ENCODE peak calls at places on chromosomes 4 and X, in four cellular contexts. E is uterus, N is dorsolateral prefrontal cortex, I is aorta. J is an unnamed sample.

GRCh38 chr4:20890752-20891151 is 190.5 kb downstream of the PACRGL start:
- DNase-seq in E (no peak), N (no peak), I (no peak), J (no peak)

GRCh38 chrX:130645955-130646583 is 244.3 kb downstream of the RBMX2 start:
- DNase-seq in E (no peak), N (no peak), I (no peak), J (no peak)

GRCh38 chrX:130999360-130999759 is 58.8 kb upstream of the ARHGAP36 start:
- DNase-seq in E (no peak), N (no peak), I (no peak), J (no peak)

GRCh38 chr4:86775061-86775460 is 74.1 kb downstream of the SLC10A6 start:
- DNase-seq in E (no peak), N (no peak), I (no peak), J (no peak)

GRCh38 chr4:133865606-133866327 is 335.8 kb downstream of the PABPC4L start:
- DNase-seq in E (no peak), N (no peak), I (no peak), J (no peak)

GRCh38 chrX:150212672-150213480 is 150.2 kb upstream of the MAMLD1 start:
- DNase-seq in E (no peak), N (no peak), I (no peak), J (no peak)

GRCh38 chr4:169159614-169160013 is 111.1 kb downstream of the SH3RF1 start:
- DNase-seq in E (no peak), N (no peak), I (no peak), J (no peak)

GRCh38 chrX:41822917-41823316 is 98.9 kb downstream of the GPR82 start:
- DNase-seq in E (no peak), N (no peak), I (no peak), J (no peak)

GRCh38 chr4:93394488-93395185 is 433.9 kb upstream of the ATOH1 start:
- DNase-seq in E (no peak), N (no peak), I (no peak), J (no peak)

GRCh38 chr4:103008875-103009729 is 10.4 kb downstream of the SLC9B1 start:
- DNase-seq in E (no peak), N (no peak), I (no peak), J (peak)

GRCh38 chrX:107429090-107429489 is 20.4 kb upstream of the FRMPD3 start:
- DNase-seq in E (no peak), N (no peak), I (no peak), J (no peak)

GRCh38 chr4:1052231-1052671 is 40.8 kb downstream of the FGFRL1 start:
- DNase-seq in E (no peak), N (no peak), I (no peak), J (no peak)

GRCh38 chr4:16663722-16664121 is 234.7 kb downstream of the LDB2 start:
- DNase-seq in E (no peak), N (no peak), I (no peak), J (no peak)

GRCh38 chrX:130878350-130879341 is 24.4 kb downstream of the ENOX2 start:
- DNase-seq in E (no peak), N (no peak), I (no peak), J (no peak)

GRCh38 chr4:184280591-184281071 is 63.0 kb upstream of the ENPP6 start:
- DNase-seq in E (no peak), N (no peak), I (no peak), J (peak)

GRCh38 chrX:19628006-19628575 is 112.8 kb upstream of the MAP3K15 start:
- DNase-seq in E (no peak), N (no peak), I (no peak), J (no peak)

GRCh38 chr4:139768366-139768765 is 102.7 kb downstream of the MGST2 start:
- DNase-seq in E (no peak), N (no peak), I (no peak), J (no peak)

GRCh38 chr4:154908168-154908567 is 127.1 kb downstream of the RBM46 start:
- DNase-seq in E (no peak), N (no peak), I (no peak), J (no peak)

GRCh38 chrX:56385336-56385735 is 153.2 kb downstream of the KLF8 start:
- DNase-seq in E (no peak), N (no peak), I (no peak), J (peak)

GRCh38 chrX:53190363-53190960 is 34.5 kb downstream of the KDM5C start:
- DNase-seq in E (no peak), N (no peak), I (no peak), J (no peak)

GRCh38 chr4:77697860-77698599 is 92.4 kb downstream of the CXCL13 start:
- DNase-seq in E (no peak), N (peak), I (no peak), J (peak)

GRCh38 chrX:38400401-38400910 is 48.1 kb downstream of the OTC start:
- DNase-seq in E (no peak), N (no peak), I (no peak), J (no peak)

GRCh38 chr4:101014417-101014816 is 332.9 kb downstream of the PPP3CA start:
- DNase-seq in E (no peak), N (no peak), I (no peak), J (no peak)

GRCh38 chr4:72767903-72768817 is 199.1 kb upstream of the ADAMTS3 start:
- DNase-seq in E (no peak), N (no peak), I (no peak), J (no peak)

GRCh38 chr4:128521156-128521555 is 233.5 kb upstream of the PGRMC2 start:
- DNase-seq in E (no peak), N (no peak), I (no peak), J (no peak)

GRCh38 chr4:102640669-102641068 is 120.1 kb downstream of the MANBA start:
- DNase-seq in E (no peak), N (no peak), I (no peak), J (no peak)

GRCh38 chr4:99459546-99460042 is 24.5 kb upstream of the ADH7 start:
- DNase-seq in E (no peak), N (no peak), I (no peak), J (no peak)

GRCh38 chr4:75715105-75715799 is 9.1 kb upstream of the USO1 start:
- DNase-seq in E (no peak), N (no peak), I (no peak), J (no peak)

GRCh38 chr4:17276821-17277220 is 235.1 kb downstream of the QDPR start:
- DNase-seq in E (peak), N (peak), I (peak), J (no peak)

GRCh38 chr4:72893354-72894066 is 176.0 kb downstream of the COX18 start:
- DNase-seq in E (no peak), N (no peak), I (no peak), J (no peak)

GRCh38 chrX:13515181-13515930 is 54.0 kb upstream of the EGFL6 start:
- DNase-seq in E (no peak), N (no peak), I (no peak), J (no peak)

GRCh38 chr4:31045724-31046318 is 325.7 kb downstream of the PCDH7 start:
- DNase-seq in E (no peak), N (no peak), I (no peak), J (peak)

GRCh38 chr4:147933316-147933715 is 201.4 kb downstream of the ARHGAP10 start:
- DNase-seq in E (no peak), N (no peak), I (no peak), J (no peak)

GRCh38 chr4:158090323-158090722 is 82.5 kb downstream of the GASK1B start:
- DNase-seq in E (no peak), N (peak), I (no peak), J (no peak)

GRCh38 chr4:140081582-140082398 is 72.2 kb downstream of the MAML3 start:
- DNase-seq in E (no peak), N (no peak), I (no peak), J (no peak)

GRCh38 chr4:87819281-87819919 is 13.4 kb upstream of the MEPE start:
- DNase-seq in E (no peak), N (no peak), I (no peak), J (no peak)

GRCh38 chrX:115491766-115492165 is 69.2 kb upstream of the PLS3 start:
- DNase-seq in E (no peak), N (no peak), I (no peak), J (no peak)
- H3K4me3 ChIP-seq in E (no peak), N (no peak), I (no peak), J (no peak)

GRCh38 chr4:70634482-70634881 is 5.9 kb downstream of the ENAM start:
- DNase-seq in E (no peak), N (no peak), I (no peak), J (no peak)

GRCh38 chr4:70640192-70640591 is 11.6 kb downstream of the ENAM start:
- DNase-seq in E (no peak), N (no peak), I (no peak), J (no peak)

GRCh38 chr4:70632028-70632427 is 3.5 kb downstream of the ENAM start:
- DNase-seq in E (no peak), N (no peak), I (no peak), J (no peak)

DNA sequence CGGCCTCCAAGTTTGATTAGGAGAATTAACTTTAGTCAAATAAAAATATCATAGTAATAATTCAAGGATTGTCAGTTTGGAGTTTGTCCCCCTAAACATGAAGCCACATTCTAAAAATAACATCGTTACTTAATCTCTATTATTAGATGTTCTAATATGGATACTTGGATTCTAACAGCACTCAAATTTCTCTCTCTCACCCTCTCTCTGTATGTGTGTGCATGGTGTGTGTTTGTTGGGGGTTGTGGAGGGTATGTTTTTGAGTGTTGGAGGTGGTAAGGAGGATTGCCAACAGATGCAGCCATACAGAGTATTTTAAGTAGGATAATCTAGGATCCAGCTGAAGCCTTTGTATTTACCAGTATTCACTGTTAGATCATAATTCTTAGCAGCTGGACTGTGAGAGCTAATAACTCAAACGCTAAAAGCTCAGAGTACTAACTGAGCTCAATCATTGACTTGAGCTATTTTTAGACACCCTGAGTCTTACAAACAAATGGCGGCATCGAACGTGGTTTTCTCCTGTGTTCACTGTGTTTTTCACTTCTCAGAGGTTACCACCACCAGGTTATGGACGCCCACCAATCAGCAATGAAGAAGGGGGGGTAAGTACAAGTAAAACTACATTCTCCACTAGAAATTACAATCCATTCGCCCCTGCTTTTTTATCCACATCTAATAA is 8.8 kb downstream of the ENAM start:
- DNase-seq in E (no peak), N (no peak), I (no peak), J (no peak)
- H3K4me3 ChIP-seq in E (no peak), N (no peak), I (no peak), J (no peak)

DNA sequence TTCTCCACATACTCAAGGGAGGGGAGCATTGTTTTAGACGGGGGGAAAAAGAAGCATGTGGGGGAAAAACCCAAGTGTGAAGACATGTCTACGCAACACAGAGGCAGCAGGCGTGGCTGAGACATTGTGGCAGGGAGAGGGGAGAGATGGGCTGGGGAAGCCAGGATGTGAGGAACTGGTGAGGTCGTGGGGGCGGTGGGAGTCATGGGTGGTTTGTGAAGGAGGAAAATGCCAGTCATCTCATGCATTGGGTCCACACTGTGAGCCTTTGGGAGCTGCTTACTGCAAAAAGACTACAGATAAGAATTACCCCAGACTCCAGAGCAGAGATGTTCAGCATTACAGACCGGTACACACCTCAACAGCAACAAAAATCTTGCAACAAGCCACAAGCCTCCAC is 2.1 kb downstream of the JAKMIP1 start:
- DNase-seq in E (no peak), N (no peak), I (no peak), J (no peak)
- H3K4me3 ChIP-seq in E (no peak), N (peak), I (no peak), J (peak)

GRCh38 chrX:43448688-43449087 is 207.4 kb upstream of the MAOA start:
- DNase-seq in E (no peak), N (no peak), I (no peak), J (no peak)

GRCh38 chrX:43450355-43450754 is 205.7 kb upstream of the MAOA start:
- DNase-seq in E (no peak), N (no peak), I (no peak), J (no peak)

DNA sequence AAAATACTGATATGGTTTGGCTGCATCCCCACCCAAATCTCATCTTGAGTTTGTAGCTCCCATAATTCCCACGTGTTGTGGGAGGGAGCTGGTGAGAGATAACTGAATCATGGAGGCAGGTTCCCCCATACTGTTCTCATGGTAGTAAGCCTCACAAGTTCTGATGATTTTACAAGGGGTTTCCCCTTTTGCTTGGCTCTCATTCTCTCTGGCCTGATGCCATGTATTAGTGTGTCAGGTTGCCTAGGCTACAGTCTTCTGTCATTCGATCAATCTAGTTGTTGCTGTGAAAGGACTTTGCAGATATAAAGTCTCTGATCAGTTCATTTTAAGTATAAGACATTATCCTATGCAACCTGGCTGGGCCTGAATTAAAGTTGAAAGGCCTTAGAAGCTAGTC is 209.3 kb upstream of the MAOA start:
- DNase-seq in E (no peak), N (no peak), I (no peak), J (no peak)
- H3K4me3 ChIP-seq in E (no peak), N (no peak), I (no peak), J (no peak)

DNA sequence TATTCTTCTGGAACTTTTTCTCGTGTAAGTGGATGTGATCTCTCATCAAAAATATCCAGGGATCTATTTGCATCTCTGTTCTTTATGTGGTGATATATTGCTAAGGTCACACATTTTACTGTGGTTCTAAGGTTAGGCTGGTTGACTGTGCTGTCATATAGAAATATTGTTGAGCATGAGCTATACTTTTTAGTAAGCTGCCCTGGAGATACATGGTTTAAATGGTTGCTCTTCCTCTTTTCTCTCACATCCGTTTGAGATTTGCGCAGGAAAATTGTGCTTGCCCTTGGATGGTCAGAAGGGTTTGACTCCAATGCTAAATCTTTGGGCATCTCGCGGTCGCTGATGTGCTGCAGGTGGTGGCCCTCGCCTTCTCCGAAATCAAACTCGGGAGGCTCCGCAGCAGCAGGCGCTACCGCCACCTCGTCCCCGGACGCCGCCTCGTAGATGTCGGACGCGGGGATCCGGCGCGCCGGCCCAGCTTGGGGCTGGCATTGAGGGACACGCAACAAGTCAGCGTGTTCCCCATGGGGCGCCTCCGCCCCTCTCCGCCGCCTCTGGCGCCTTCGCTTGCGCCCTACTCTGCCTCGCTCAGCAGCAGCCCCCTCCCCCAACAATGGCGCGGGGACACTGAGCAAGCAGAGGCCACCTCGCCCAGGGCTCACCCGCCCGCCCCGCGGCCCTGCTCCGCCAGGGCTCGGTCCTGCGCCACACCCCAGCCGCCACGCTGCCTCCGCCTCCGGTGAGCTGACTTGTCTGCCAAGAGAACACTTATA is 154.5 kb downstream of the MSN start:
- DNase-seq in E (no peak), N (no peak), I (no peak), J (no peak)
- H3K4me3 ChIP-seq in E (peak), N (no peak), I (peak), J (no peak)

GRCh38 chrX:66632986-66633385 is 5.9 kb downstream of the EDA2R start:
- DNase-seq in E (no peak), N (no peak), I (no peak), J (no peak)

GRCh38 chrX:66635360-66635759 is 3.5 kb downstream of the EDA2R start:
- DNase-seq in E (peak), N (no peak), I (no peak), J (no peak)

GRCh38 chrX:66633541-66633940 is 5.3 kb downstream of the EDA2R start:
- DNase-seq in E (peak), N (no peak), I (no peak), J (no peak)

GRCh38 chrX:66634272-66634671 is 4.6 kb downstream of the EDA2R start:
- DNase-seq in E (no peak), N (no peak), I (no peak), J (no peak)

GRCh38 chrX:66638591-66639500 is at the start of gene EDA2R:
- DNase-seq in E (peak), N (no peak), I (peak), J (no peak)
- H3K4me3 ChIP-seq in E (peak), N (peak), I (peak), J (no peak)

GRCh38 chrX:140502491-140503229 is 2.2 kb downstream of the SOX3 start:
- DNase-seq in E (no peak), N (no peak), I (no peak), J (no peak)

GRCh38 chrX:140503230-140503585 is 1.7 kb downstream of the SOX3 start:
- DNase-seq in E (no peak), N (no peak), I (no peak), J (no peak)

GRCh38 chrX:140505421-140506337 is 810 bp upstream of the SOX3 start:
- DNase-seq in E (no peak), N (no peak), I (peak), J (no peak)

GRCh38 chrX:140503714-140504351 is 1.0 kb downstream of the SOX3 start:
- DNase-seq in E (no peak), N (no peak), I (peak), J (no peak)

GRCh38 chrX:140504371-140505324 is at the start of gene SOX3:
- DNase-seq in E (no peak), N (no peak), I (no peak), J (no peak)
- H3K4me3 ChIP-seq in E (no peak), N (peak), I (no peak), J (no peak)

GRCh38 chr4:185396724-185397402 is at the start of gene ANKRD37:
- DNase-seq in E (no peak), N (no peak), I (peak), J (no peak)

GRCh38 chr4:185392156-185392555 is 3.6 kb downstream of the LRP2BP start:
- DNase-seq in E (no peak), N (no peak), I (no peak), J (no peak)

GRCh38 chr4:185395255-185395955 is at the start of gene LRP2BP:
- DNase-seq in E (no peak), N (no peak), I (no peak), J (peak)

GRCh38 chr4:185395956-185396723 is 416 bp upstream of the LRP2BP start:
- DNase-seq in E (peak), N (peak), I (peak), J (peak)

GRCh38 chr4:185394568-185395254 is 1.0 kb downstream of the LRP2BP start:
- DNase-seq in E (no peak), N (no peak), I (no peak), J (no peak)
- H3K4me3 ChIP-seq in E (peak), N (peak), I (peak), J (peak)

GRCh38 chr4:40194602-40195161 is 2.1 kb upstream of the RHOH start:
- DNase-seq in E (no peak), N (no peak), I (no peak), J (peak)

GRCh38 chr4:40195182-40196177 is 1.4 kb upstream of the RHOH start:
- DNase-seq in E (no peak), N (no peak), I (no peak), J (no peak)

GRCh38 chr4:40193018-40193571 is 3.7 kb upstream of the RHOH start:
- DNase-seq in E (no peak), N (no peak), I (no peak), J (peak)

GRCh38 chr4:40192286-40193017 is 4.4 kb upstream of the RHOH start:
- DNase-seq in E (no peak), N (no peak), I (no peak), J (no peak)

DNA sequence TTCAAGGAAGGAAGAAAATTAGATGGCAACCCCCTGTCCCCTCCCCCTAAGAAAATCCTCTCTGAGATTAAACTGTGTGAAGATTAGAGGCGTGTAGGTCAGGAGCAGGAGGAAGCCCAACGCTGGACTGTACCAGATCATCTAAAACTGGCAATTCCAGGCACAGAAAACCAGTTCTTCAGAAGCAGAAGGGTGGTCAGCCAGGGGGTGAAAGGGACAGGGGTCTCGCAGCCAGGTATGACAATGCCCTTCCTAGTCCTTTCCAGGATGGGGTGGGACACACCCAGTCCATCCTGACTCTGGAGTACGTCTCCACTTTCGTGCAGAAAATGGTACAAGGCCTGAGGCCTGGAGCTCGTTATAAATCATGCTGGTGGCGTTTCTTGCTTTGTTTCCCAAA is 3.3 kb upstream of the RHOH start:
- DNase-seq in E (no peak), N (no peak), I (no peak), J (no peak)
- H3K4me3 ChIP-seq in E (no peak), N (no peak), I (no peak), J (peak)